ENCODE peak calls at places on chromosomes 12 and 14, in eight cellular contexts. O, E, B, R, G, Y, A and M are unnamed samples.

GRCh38 chr12:15831315-15831993 is 42.3 kb upstream of the EPS8 start:
- DNase-seq in E (no peak), A (no peak), B (no peak), Y (no peak), G (no peak), R (no peak), O (no peak), M (no peak)

GRCh38 chr14:70995671-70996070 is 88.4 kb downstream of the PCNX1 start:
- DNase-seq in Y (no peak), E (no peak), G (no peak), A (no peak), O (no peak), B (no peak), R (peak), M (no peak)

GRCh38 chr12:46499226-46499625 is 126.7 kb upstream of the SLC38A2 start:
- DNase-seq in A (no peak), O (no peak), B (no peak), G (no peak), E (no peak), R (peak), Y (no peak), M (no peak)

GRCh38 chr14:89108608-89109007 is 284.2 kb downstream of the TTC8 start:
- DNase-seq in B (no peak), R (no peak), O (no peak), A (no peak), Y (no peak), E (no peak), G (no peak), M (no peak)

GRCh38 chr12:59164226-59164625 is 243.9 kb upstream of the LRIG3 start:
- DNase-seq in A (no peak), E (no peak), O (no peak), R (no peak), G (no peak), B (no peak), Y (no peak), M (no peak)

GRCh38 chr12:124045671-124046070 is 72.7 kb downstream of the ZNF664 start:
- DNase-seq in G (no peak), B (no peak), E (no peak), A (no peak), R (no peak), Y (no peak), O (no peak), M (no peak)

GRCh38 chr14:77154421-77154820 is 12.8 kb upstream of the ZDHHC22 start:
- DNase-seq in R (no peak), O (no peak), G (no peak), B (peak), Y (no peak), A (peak), E (no peak), M (no peak)

GRCh38 chr14:37036669-37037341 is 135.6 kb downstream of the SLC25A21 start:
- DNase-seq in B (no peak), Y (no peak), R (no peak), O (no peak), E (no peak), A (no peak), G (peak), M (peak)

GRCh38 chr14:104872469-104873341 is 7.6 kb downstream of the CEP170B start:
- DNase-seq in A (no peak), R (peak), O (peak), B (no peak), Y (no peak), G (peak), E (no peak), M (peak)

GRCh38 chr12:57983858-57984505 is 42.6 kb downstream of the ATP23 start:
- DNase-seq in B (no peak), G (no peak), O (no peak), R (no peak), E (no peak), Y (no peak), A (no peak), M (no peak)

GRCh38 chr14:61661471-61661988 is 33.8 kb upstream of the HIF1A start:
- DNase-seq in E (no peak), O (no peak), B (no peak), Y (no peak), A (no peak), G (no peak), R (no peak), M (no peak)

GRCh38 chr12:89259831-89260230 is 92.5 kb downstream of the DUSP6 start:
- DNase-seq in E (no peak), R (no peak), B (no peak), A (no peak), O (no peak), G (no peak), Y (no peak), M (no peak)

GRCh38 chr14:98177551-98177950 is 1094.4 kb downstream of the BCL11B start:
- DNase-seq in O (no peak), A (no peak), R (no peak), G (no peak), E (no peak), Y (peak), B (no peak), M (no peak)

GRCh38 chr12:114343585-114343984 is 62.4 kb downstream of the TBX5 start:
- DNase-seq in E (no peak), B (no peak), G (no peak), O (no peak), Y (no peak), A (no peak), R (no peak), M (no peak)

GRCh38 chr14:94099006-94099405 is 11.5 kb upstream of the IFI27 start:
- DNase-seq in G (no peak), O (no peak), A (no peak), E (no peak), B (no peak), Y (no peak), R (no peak), M (no peak)

GRCh38 chr12:254039-254438 is 8.6 kb downstream of the SLC6A13 start:
- DNase-seq in O (no peak), G (no peak), A (no peak), R (no peak), B (no peak), Y (no peak), E (no peak), M (no peak)

GRCh38 chr14:77542349-77543239 is 44.0 kb upstream of the ISM2 start:
- DNase-seq in O (no peak), G (peak), B (no peak), E (peak), R (no peak), A (no peak), Y (no peak), M (no peak)

GRCh38 chr14:78885884-78886283 is 715.7 kb downstream of the NRXN3 start:
- DNase-seq in A (no peak), Y (no peak), B (no peak), E (no peak), O (no peak), G (no peak), R (no peak), M (no peak)

GRCh38 chr14:93133476-93133875 is 17.8 kb upstream of the ITPK1 start:
- DNase-seq in G (peak), E (no peak), B (no peak), A (no peak), O (no peak), Y (no peak), R (no peak), M (no peak)

GRCh38 chr12:116385486-116386217 is 108.2 kb upstream of the MED13L start:
- DNase-seq in A (no peak), B (no peak), Y (no peak), R (peak), E (no peak), G (peak), O (no peak), M (no peak)

GRCh38 chr12:107528731-107529365 is 156.8 kb upstream of the PWP1 start:
- DNase-seq in G (no peak), O (no peak), E (no peak), B (no peak), Y (no peak), A (no peak), R (no peak), M (no peak)

GRCh38 chr12:113647048-113647447 is 175.4 kb upstream of the LHX5 start:
- DNase-seq in O (no peak), B (no peak), R (peak), Y (no peak), E (peak), G (no peak), A (no peak), M (no peak)